ENCODE peak calls at places on chromosome 20, in five cellular contexts. One of them, this sample, is unnamed.

GRCh38 chr20:41340327-41341055 is at the start of gene LPIN3:
- DNase-seq in RCC 7860: peak; percentile 90
- DNase-seq in glomerular endothelial cell: no peak
- DNase-seq in right cardiac atrium: peak; percentile 96
- DNase-seq in NCI-H1930: peak; percentile 36
- DNase-seq in this sample: peak; percentile 35

GRCh38 chr20:50389808-50390684 is 120.1 kb upstream of the PTPN1 start:
- DNase-seq in glomerular endothelial cell: no peak
- DNase-seq in RCC 7860: no peak
- DNase-seq in right cardiac atrium: no peak
- DNase-seq in NCI-H1930: no peak
- DNase-seq in this sample: no peak

GRCh38 chr20:50415516-50416268 is 94.5 kb upstream of the PTPN1 start:
- DNase-seq in glomerular endothelial cell: no peak
- DNase-seq in RCC 7860: peak; percentile 81
- DNase-seq in NCI-H1930: no peak
- DNase-seq in right cardiac atrium: peak; percentile 100
- DNase-seq in this sample: peak; percentile 96

GRCh38 chr20:22946594-22946993 is 88.5 kb upstream of the SSTR4 start:
- DNase-seq in right cardiac atrium: no peak
- DNase-seq in glomerular endothelial cell: no peak
- DNase-seq in NCI-H1930: no peak
- DNase-seq in RCC 7860: no peak
- DNase-seq in this sample: no peak

GRCh38 chr20:1656844-1657243 is 735 bp downstream of the SIRPG start:
- DNase-seq in right cardiac atrium: no peak
- DNase-seq in NCI-H1930: no peak
- DNase-seq in glomerular endothelial cell: no peak
- DNase-seq in RCC 7860: no peak
- DNase-seq in this sample: no peak

GRCh38 chr20:57792386-57793095 is 82.7 kb upstream of the PMEPA1 start:
- DNase-seq in right cardiac atrium: no peak
- DNase-seq in NCI-H1930: no peak
- DNase-seq in RCC 7860: peak; percentile 42
- DNase-seq in glomerular endothelial cell: no peak
- DNase-seq in this sample: no peak

GRCh38 chr20:58889334-58890072 is 37.0 kb downstream of the GNAS start:
- DNase-seq in NCI-H1930: no peak
- DNase-seq in glomerular endothelial cell: no peak
- DNase-seq in right cardiac atrium: peak; percentile 61
- DNase-seq in RCC 7860: no peak
- DNase-seq in this sample: no peak

GRCh38 chr20:3276400-3277015 is 37.5 kb upstream of the SLC4A11 start:
- DNase-seq in RCC 7860: peak; percentile 18
- DNase-seq in glomerular endothelial cell: no peak
- DNase-seq in right cardiac atrium: no peak
- DNase-seq in NCI-H1930: no peak
- DNase-seq in this sample: no peak

GRCh38 chr20:24423794-24424307 is 45.6 kb upstream of the SYNDIG1 start:
- DNase-seq in right cardiac atrium: no peak
- DNase-seq in glomerular endothelial cell: no peak
- DNase-seq in NCI-H1930: no peak
- DNase-seq in RCC 7860: no peak
- DNase-seq in this sample: no peak

GRCh38 chr20:63876489-63877036 is 11.5 kb downstream of the TPD52L2 start:
- DNase-seq in glomerular endothelial cell: no peak
- DNase-seq in right cardiac atrium: peak; percentile 53
- DNase-seq in RCC 7860: no peak
- DNase-seq in NCI-H1930: no peak
- DNase-seq in this sample: no peak

GRCh38 chr20:53708129-53708968 is 114.7 kb upstream of the ZNF217 start:
- DNase-seq in glomerular endothelial cell: no peak
- DNase-seq in RCC 7860: peak; percentile 91
- DNase-seq in NCI-H1930: no peak
- DNase-seq in right cardiac atrium: no peak
- DNase-seq in this sample: no peak

GRCh38 chr20:3174442-3175263 is 1.3 kb upstream of the LZTS3 start:
- DNase-seq in NCI-H1930: peak; percentile 5
- DNase-seq in right cardiac atrium: no peak
- DNase-seq in glomerular endothelial cell: no peak
- DNase-seq in RCC 7860: no peak
- DNase-seq in this sample: no peak

GRCh38 chr20:44024820-44025580 is 110.3 kb downstream of the TOX2 start:
- DNase-seq in glomerular endothelial cell: no peak
- DNase-seq in RCC 7860: no peak
- DNase-seq in NCI-H1930: no peak
- DNase-seq in right cardiac atrium: no peak
- DNase-seq in this sample: no peak

GRCh38 chr20:51429144-51429482 is 113.4 kb downstream of the NFATC2 start:
- DNase-seq in NCI-H1930: no peak
- DNase-seq in RCC 7860: no peak
- DNase-seq in right cardiac atrium: no peak
- DNase-seq in glomerular endothelial cell: no peak
- DNase-seq in this sample: no peak

GRCh38 chr20:2873747-2874041 is 413 bp downstream of the PTPRA start:
- DNase-seq in glomerular endothelial cell: no peak
- DNase-seq in NCI-H1930: no peak
- DNase-seq in right cardiac atrium: peak; percentile 84
- DNase-seq in RCC 7860: no peak
- DNase-seq in this sample: no peak

GRCh38 chr20:1775117-1775516 is 117.5 kb upstream of the SIRPG start:
- DNase-seq in right cardiac atrium: no peak
- DNase-seq in RCC 7860: no peak
- DNase-seq in glomerular endothelial cell: no peak
- DNase-seq in NCI-H1930: no peak
- DNase-seq in this sample: no peak

GRCh38 chr20:24670341-24670821 is 201.0 kb downstream of the SYNDIG1 start:
- DNase-seq in glomerular endothelial cell: no peak
- DNase-seq in NCI-H1930: no peak
- DNase-seq in RCC 7860: no peak
- DNase-seq in right cardiac atrium: no peak
- DNase-seq in this sample: no peak

GRCh38 chr20:18050628-18051027 is 7.1 kb downstream of the OVOL2 start:
- DNase-seq in NCI-H1930: no peak
- DNase-seq in RCC 7860: no peak
- DNase-seq in glomerular endothelial cell: no peak
- DNase-seq in right cardiac atrium: no peak
- DNase-seq in this sample: no peak

GRCh38 chr20:50580016-50580747 is 70.0 kb downstream of the PTPN1 start:
- DNase-seq in glomerular endothelial cell: no peak
- DNase-seq in RCC 7860: peak; percentile 50
- DNase-seq in right cardiac atrium: peak; percentile 87
- DNase-seq in NCI-H1930: no peak
- DNase-seq in this sample: peak; percentile 35

GRCh38 chr20:47585087-47585747 is 83.5 kb downstream of the NCOA3 start:
- DNase-seq in glomerular endothelial cell: no peak
- DNase-seq in NCI-H1930: no peak
- DNase-seq in right cardiac atrium: no peak
- DNase-seq in RCC 7860: no peak
- DNase-seq in this sample: no peak

GRCh38 chr20:2698912-2699311 is 6.3 kb downstream of the EBF4 start:
- DNase-seq in RCC 7860: no peak
- DNase-seq in glomerular endothelial cell: no peak
- DNase-seq in right cardiac atrium: no peak
- DNase-seq in NCI-H1930: no peak
- DNase-seq in this sample: no peak

GRCh38 chr20:46893051-46893450 is 1.6 kb upstream of the EYA2 start:
- DNase-seq in glomerular endothelial cell: no peak
- DNase-seq in right cardiac atrium: no peak
- DNase-seq in NCI-H1930: no peak
- DNase-seq in RCC 7860: no peak
- DNase-seq in this sample: no peak

GRCh38 chr20:37690626-37691369 is 3.0 kb upstream of the CTNNBL1 start:
- DNase-seq in RCC 7860: no peak
- DNase-seq in right cardiac atrium: no peak
- DNase-seq in NCI-H1930: no peak
- DNase-seq in glomerular endothelial cell: no peak
- DNase-seq in this sample: no peak

GRCh38 chr20:56630086-56630493 is 984 bp downstream of the TFAP2C start:
- DNase-seq in RCC 7860: no peak
- DNase-seq in right cardiac atrium: peak; percentile 63
- DNase-seq in glomerular endothelial cell: no peak
- DNase-seq in NCI-H1930: no peak
- DNase-seq in this sample: no peak

GRCh38 chr20:17177341-17177740 is 49.5 kb upstream of the PCSK2 start:
- DNase-seq in NCI-H1930: no peak
- DNase-seq in glomerular endothelial cell: no peak
- DNase-seq in right cardiac atrium: no peak
- DNase-seq in RCC 7860: no peak
- DNase-seq in this sample: no peak

GRCh38 chr20:13261460-13262301 is 40.6 kb downstream of the ISM1 start:
- DNase-seq in glomerular endothelial cell: no peak
- DNase-seq in NCI-H1930: peak; percentile 46
- DNase-seq in RCC 7860: no peak
- DNase-seq in right cardiac atrium: peak; percentile 72
- DNase-seq in this sample: peak; percentile 14

GRCh38 chr20:26208296-26209091 is 511.8 kb upstream of the ZNF337 start:
- DNase-seq in right cardiac atrium: peak; percentile 62
- DNase-seq in glomerular endothelial cell: no peak
- DNase-seq in NCI-H1930: no peak
- DNase-seq in RCC 7860: no peak
- DNase-seq in this sample: no peak

GRCh38 chr20:51132286-51132810 is 109.4 kb upstream of the KCNG1 start:
- DNase-seq in right cardiac atrium: no peak
- DNase-seq in NCI-H1930: no peak
- DNase-seq in RCC 7860: no peak
- DNase-seq in glomerular endothelial cell: no peak
- DNase-seq in this sample: no peak

GRCh38 chr20:35165221-35166185 is 6.4 kb upstream of the PROCR start:
- DNase-seq in NCI-H1930: no peak
- DNase-seq in right cardiac atrium: no peak
- DNase-seq in RCC 7860: no peak
- DNase-seq in glomerular endothelial cell: no peak
- DNase-seq in this sample: no peak

This sample was measured in globus pallidus.